ENCODE peak calls at places on chromosomes 5 and 9, in nine cellular contexts. Y, M, Q, A, Z, F, W, K and D are unnamed samples.
A peak's percentile ranks its signal among the peaks of the same experiment; 100 is the strongest.

GRCh38 chr5:141637693-141638419 is 1.1 kb downstream of the RELL2 start:
- DNase-seq in M (no peak), Y (peak; percentile 56), F (peak; percentile 32), K (peak; percentile 46), W (peak; percentile 62), Q (no peak), Z (no peak), A (peak; percentile 94), D (no peak)

GRCh38 chr5:90055831-90056328 is 353.7 kb downstream of the CETN3 start:
- DNase-seq in Y (peak; percentile 88), A (no peak), K (no peak), W (no peak), Q (no peak), F (no peak), M (no peak), Z (no peak), D (no peak)

GRCh38 chr5:31113101-31113500 is 80.4 kb upstream of the CDH6 start:
- DNase-seq in K (peak; percentile 9), F (no peak), Y (peak; percentile 44), Z (no peak), M (no peak), Q (no peak), A (no peak), W (no peak), D (peak; percentile 70)

GRCh38 chr5:157528036-157528632 is 47.4 kb downstream of the ADAM19 start:
- DNase-seq in Y (no peak), W (no peak), F (no peak), M (no peak), Z (no peak), A (peak; percentile 46), K (no peak), Q (no peak), D (no peak)

GRCh38 chr5:36371366-36371765 is 69.7 kb upstream of the RANBP3L start:
- DNase-seq in M (no peak), Q (no peak), K (no peak), Y (no peak), F (no peak), W (no peak), A (no peak), Z (no peak), D (no peak)

GRCh38 chr9:118059520-118060278 is 355.5 kb downstream of the TLR4 start:
- DNase-seq in Y (peak; percentile 25), Z (no peak), M (no peak), W (no peak), K (peak; percentile 50), Q (no peak), F (peak; percentile 18), A (no peak), D (no peak)

GRCh38 chr5:150219142-150219541 is 29.3 kb downstream of the SLC6A7 start:
- DNase-seq in Z (no peak), Q (no peak), W (no peak), F (no peak), K (no peak), Y (no peak), M (no peak), A (no peak), D (no peak)

GRCh38 chr9:106019017-106019692 is 324.8 kb downstream of the TMEM38B start:
- DNase-seq in K (no peak), Q (no peak), Z (peak; percentile 44), F (no peak), A (peak; percentile 27), Y (no peak), W (no peak), M (no peak), D (no peak)

GRCh38 chr9:33044677-33045282 is 19.7 kb downstream of the DNAJA1 start:
- DNase-seq in F (no peak), Z (peak; percentile 58), M (no peak), W (no peak), Y (peak; percentile 33), Q (no peak), K (peak; percentile 35), A (peak; percentile 71), D (peak; percentile 13)

GRCh38 chr5:92513067-92513466 is 1068.0 kb downstream of the NR2F1-AS1 start:
- DNase-seq in W (no peak), M (no peak), Q (no peak), A (no peak), F (no peak), K (no peak), Y (peak; percentile 28), Z (no peak), D (no peak)

GRCh38 chr5:80109549-80110478 is 74.7 kb downstream of the THBS4 start:
- DNase-seq in A (peak; percentile 50), Z (no peak), F (no peak), W (peak; percentile 59), Q (no peak), Y (no peak), K (no peak), M (no peak), D (no peak)

GRCh38 chr5:31853398-31854135 is 214.6 kb downstream of the PDZD2 start:
- DNase-seq in K (no peak), F (no peak), A (no peak), Q (no peak), M (no peak), W (no peak), Z (no peak), Y (no peak), D (no peak)

GRCh38 chr5:177511796-177512675 is 2.4 kb upstream of the DOK3 start:
- DNase-seq in Q (no peak), F (no peak), Y (no peak), M (no peak), K (no peak), W (no peak), A (no peak), Z (no peak), D (no peak)

GRCh38 chr5:22411950-22412349 is 441.2 kb downstream of the CDH12 start:
- DNase-seq in A (no peak), W (no peak), Z (no peak), Y (no peak), K (no peak), M (no peak), Q (no peak), F (no peak), D (no peak)

GRCh38 chr5:179370490-179371122 is 25.3 kb upstream of the ADAMTS2 start:
- DNase-seq in W (no peak), F (no peak), K (no peak), Z (no peak), Q (no peak), A (no peak), M (no peak), Y (no peak), D (no peak)

GRCh38 chr5:146620031-146620662 is 104.2 kb upstream of the GPR151 start:
- DNase-seq in M (no peak), W (no peak), Q (no peak), Y (no peak), K (no peak), Z (no peak), F (no peak), A (no peak), D (no peak)

GRCh38 chr5:134477462-134478245 is 47.8 kb upstream of the JADE2 start:
- DNase-seq in F (no peak), Z (no peak), W (no peak), M (no peak), K (no peak), Q (no peak), A (no peak), Y (peak; percentile 45), D (no peak)

GRCh38 chr9:124973807-124974206 is 32.9 kb upstream of the GOLGA1 start:
- DNase-seq in F (no peak), A (no peak), W (no peak), Z (no peak), Y (no peak), K (no peak), Q (no peak), M (no peak), D (no peak)

GRCh38 chr9:131676431-131676972 is 63.4 kb downstream of the RAPGEF1 start:
- DNase-seq in W (no peak), Z (no peak), Q (no peak), M (no peak), A (no peak), F (no peak), K (no peak), Y (no peak), D (no peak)

GRCh38 chr5:7412369-7412768 is 16.4 kb downstream of the ADCY2 start:
- DNase-seq in Q (no peak), W (no peak), F (no peak), M (no peak), Y (no peak), Z (no peak), A (no peak), K (no peak), D (no peak)

GRCh38 chr9:27542519-27542918 is 12.9 kb upstream of the MOB3B start:
- DNase-seq in A (no peak), Z (no peak), Q (no peak), F (no peak), K (no peak), M (no peak), W (no peak), Y (peak; percentile 13), D (no peak)